ENCODE peak calls at places on chromosomes 16 and 17, in six cellular contexts. One of them, this sample, is unnamed. For H3K36me3 and H3K27me3, the result is how much of the 10 kb centered on the place peaks cover.

GRCh38 chr17:81090361-81091133 is 55.6 kb downstream of the BAIAP2 start:
- DNase-seq in tibial nerve: peak
- DNase-seq in CD8-positive, alpha-beta T cell: peak
- DNase-seq in HCT116: no peak
- DNase-seq in SK-N-SH: peak
- DNase-seq in osteoblast: no peak
- DNase-seq in this sample: no peak

GRCh38 chr17:74126959-74127358 is 76.5 kb upstream of the RPL38 start:
- DNase-seq in tibial nerve: no peak
- DNase-seq in CD8-positive, alpha-beta T cell: no peak
- DNase-seq in HCT116: no peak
- DNase-seq in SK-N-SH: no peak
- DNase-seq in osteoblast: no peak
- DNase-seq in this sample: no peak

GRCh38 chr16:73202176-73202729 is 154.3 kb upstream of the ZFHX3 start:
- DNase-seq in tibial nerve: no peak
- DNase-seq in CD8-positive, alpha-beta T cell: no peak
- DNase-seq in HCT116: no peak
- DNase-seq in SK-N-SH: no peak
- DNase-seq in osteoblast: peak
- DNase-seq in this sample: no peak

GRCh38 chr17:8707591-8708453 is 36.8 kb downstream of the CCDC42 start:
- DNase-seq in tibial nerve: no peak
- DNase-seq in CD8-positive, alpha-beta T cell: no peak
- DNase-seq in HCT116: no peak
- DNase-seq in SK-N-SH: peak
- DNase-seq in osteoblast: peak
- DNase-seq in this sample: peak

GRCh38 chr17:4968916-4969550 is 1.4 kb upstream of the SPAG7 start:
- DNase-seq in tibial nerve: no peak
- DNase-seq in CD8-positive, alpha-beta T cell: no peak
- DNase-seq in HCT116: no peak
- DNase-seq in SK-N-SH: peak
- DNase-seq in osteoblast: peak
- DNase-seq in this sample: no peak

GRCh38 chr16:86424413-86424812 is 85.9 kb upstream of the FOXF1 start:
- DNase-seq in tibial nerve: no peak
- DNase-seq in CD8-positive, alpha-beta T cell: no peak
- DNase-seq in HCT116: no peak
- DNase-seq in SK-N-SH: no peak
- DNase-seq in osteoblast: no peak
- DNase-seq in this sample: no peak

GRCh38 chr16:2172688-2173335 is 17.2 kb downstream of the TRAF7 start:
- DNase-seq in tibial nerve: no peak
- DNase-seq in CD8-positive, alpha-beta T cell: no peak
- DNase-seq in HCT116: no peak
- DNase-seq in SK-N-SH: no peak
- DNase-seq in osteoblast: no peak
- DNase-seq in this sample: no peak

GRCh38 chr17:6069611-6070279 is 434 bp upstream of the WSCD1 start:
- DNase-seq in tibial nerve: no peak
- DNase-seq in CD8-positive, alpha-beta T cell: no peak
- DNase-seq in HCT116: no peak
- DNase-seq in SK-N-SH: no peak
- DNase-seq in osteoblast: peak
- DNase-seq in this sample: no peak

GRCh38 chr17:77555741-77556291 is 402.7 kb upstream of the TNRC6C start:
- DNase-seq in tibial nerve: no peak
- DNase-seq in CD8-positive, alpha-beta T cell: no peak
- DNase-seq in HCT116: no peak
- DNase-seq in SK-N-SH: peak
- DNase-seq in osteoblast: peak
- DNase-seq in this sample: no peak

GRCh38 chr17:2042355-2042929 is 620 bp downstream of the OVCA2 start:
- DNase-seq in tibial nerve: no peak
- DNase-seq in CD8-positive, alpha-beta T cell: no peak
- DNase-seq in HCT116: no peak
- DNase-seq in SK-N-SH: peak
- DNase-seq in osteoblast: peak
- DNase-seq in this sample: no peak

GRCh38 chr16:76653390-76654026 is 376.3 kb downstream of the CNTNAP4 start:
- DNase-seq in tibial nerve: no peak
- DNase-seq in CD8-positive, alpha-beta T cell: no peak
- DNase-seq in HCT116: no peak
- DNase-seq in SK-N-SH: peak
- DNase-seq in osteoblast: no peak
- DNase-seq in this sample: no peak

GRCh38 chr17:6110592-6110991 is 40.4 kb downstream of the WSCD1 start:
- DNase-seq in tibial nerve: no peak
- DNase-seq in CD8-positive, alpha-beta T cell: no peak
- DNase-seq in HCT116: no peak
- DNase-seq in SK-N-SH: no peak
- DNase-seq in osteoblast: no peak
- DNase-seq in this sample: no peak

GRCh38 chr16:81357711-81358270 is 43.0 kb downstream of the GAN start:
- DNase-seq in tibial nerve: no peak
- DNase-seq in CD8-positive, alpha-beta T cell: no peak
- DNase-seq in HCT116: no peak
- DNase-seq in SK-N-SH: no peak
- DNase-seq in osteoblast: no peak
- DNase-seq in this sample: no peak

GRCh38 chr16:19860146-19861030 is 24.3 kb downstream of the GPRC5B start:
- DNase-seq in tibial nerve: no peak
- DNase-seq in CD8-positive, alpha-beta T cell: no peak
- DNase-seq in HCT116: no peak
- DNase-seq in SK-N-SH: no peak
- DNase-seq in osteoblast: peak
- DNase-seq in this sample: no peak

GRCh38 chr17:49501496-49501895 is 6.4 kb downstream of the NGFR start:
- DNase-seq in tibial nerve: no peak
- DNase-seq in CD8-positive, alpha-beta T cell: no peak
- DNase-seq in HCT116: no peak
- DNase-seq in SK-N-SH: no peak
- DNase-seq in osteoblast: no peak
- DNase-seq in this sample: no peak

GRCh38 chr17:21199856-21200255 is 14.1 kb downstream of the TMEM11 start:
- DNase-seq in tibial nerve: no peak
- DNase-seq in CD8-positive, alpha-beta T cell: no peak
- DNase-seq in HCT116: no peak
- DNase-seq in SK-N-SH: no peak
- DNase-seq in osteoblast: peak
- DNase-seq in this sample: no peak

GRCh38 chr17:79834575-79835469 is 4.4 kb downstream of the CBX4 start:
- DNase-seq in tibial nerve: no peak
- DNase-seq in CD8-positive, alpha-beta T cell: peak
- DNase-seq in HCT116: no peak
- DNase-seq in SK-N-SH: peak
- DNase-seq in osteoblast: peak
- DNase-seq in this sample: no peak

GRCh38 chr17:36504156-36504545 is 17.7 kb downstream of the ZNHIT3 start:
- DNase-seq in tibial nerve: no peak
- DNase-seq in CD8-positive, alpha-beta T cell: no peak
- DNase-seq in HCT116: no peak
- DNase-seq in SK-N-SH: no peak
- DNase-seq in osteoblast: no peak
- DNase-seq in this sample: no peak
- H3K36me3 ChIP-seq in tibial nerve: under half
- H3K36me3 ChIP-seq in CD8-positive, alpha-beta T cell: under half
- H3K36me3 ChIP-seq in HCT116: half or more
- H3K36me3 ChIP-seq in SK-N-SH: under half
- H3K36me3 ChIP-seq in osteoblast: half or more
- H3K36me3 ChIP-seq in this sample: under half

GRCh38 chr17:46817901-46818209 is 637 bp downstream of the WNT3 start:
- DNase-seq in tibial nerve: no peak
- DNase-seq in CD8-positive, alpha-beta T cell: no peak
- DNase-seq in HCT116: no peak
- DNase-seq in SK-N-SH: no peak
- DNase-seq in osteoblast: peak
- DNase-seq in this sample: no peak
- H3K27me3 ChIP-seq in tibial nerve: half or more
- H3K27me3 ChIP-seq in CD8-positive, alpha-beta T cell: half or more
- H3K27me3 ChIP-seq in HCT116: under half
- H3K27me3 ChIP-seq in SK-N-SH: under half
- H3K27me3 ChIP-seq in osteoblast: half or more
- H3K27me3 ChIP-seq in this sample: under half

DNA sequence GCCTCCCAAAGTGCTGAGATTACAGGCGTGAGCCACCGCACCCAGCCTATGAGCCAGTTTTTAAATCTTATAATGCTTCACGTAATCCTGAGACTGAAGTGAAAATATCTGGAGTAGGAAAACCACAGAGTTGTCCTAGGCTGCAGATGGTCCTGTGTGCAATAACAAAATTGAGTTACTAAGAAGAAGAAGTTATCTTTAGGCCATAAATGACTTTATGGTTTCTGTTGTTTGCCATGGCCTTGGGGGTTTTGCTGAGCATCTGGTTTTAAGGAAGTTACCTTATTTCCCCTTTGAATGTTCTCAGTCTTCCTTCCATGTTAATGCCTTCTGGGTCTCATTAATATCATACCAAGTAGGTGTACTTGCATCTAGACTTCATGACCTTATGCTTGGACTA is 16.5 kb downstream of the NMT1 start:
- DNase-seq in tibial nerve: no peak
- DNase-seq in CD8-positive, alpha-beta T cell: no peak
- DNase-seq in HCT116: no peak
- DNase-seq in SK-N-SH: no peak
- DNase-seq in osteoblast: no peak
- DNase-seq in this sample: no peak
- H3K36me3 ChIP-seq in tibial nerve: under half
- H3K36me3 ChIP-seq in CD8-positive, alpha-beta T cell: under half
- H3K36me3 ChIP-seq in HCT116: under half
- H3K36me3 ChIP-seq in SK-N-SH: under half
- H3K36me3 ChIP-seq in osteoblast: under half
- H3K36me3 ChIP-seq in this sample: under half

DNA sequence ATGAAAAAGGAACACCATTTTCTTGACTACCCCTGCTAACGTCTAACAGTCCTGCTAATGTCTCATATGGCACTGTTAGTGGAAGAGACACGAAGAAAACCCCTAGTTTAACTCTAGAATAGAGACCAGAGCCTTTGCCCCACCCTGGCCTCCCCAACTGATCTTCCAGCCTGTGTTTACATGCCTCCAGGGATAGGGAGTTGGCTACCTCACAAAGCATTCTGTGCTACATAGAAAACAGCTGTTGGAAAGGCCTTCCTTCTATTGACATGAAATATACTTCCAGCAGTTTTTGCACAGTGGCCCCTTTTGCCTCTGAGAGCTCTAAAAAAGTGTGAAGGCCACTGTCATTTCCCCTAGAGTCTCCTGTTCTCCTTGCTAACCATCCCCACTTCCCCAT is 73.1 kb downstream of the ASIC2 start:
- DNase-seq in tibial nerve: no peak
- DNase-seq in CD8-positive, alpha-beta T cell: no peak
- DNase-seq in HCT116: no peak
- DNase-seq in SK-N-SH: no peak
- DNase-seq in osteoblast: no peak
- DNase-seq in this sample: no peak
- H3K27me3 ChIP-seq in tibial nerve: under half
- H3K27me3 ChIP-seq in CD8-positive, alpha-beta T cell: under half
- H3K27me3 ChIP-seq in HCT116: under half
- H3K27me3 ChIP-seq in SK-N-SH: under half
- H3K27me3 ChIP-seq in osteoblast: under half
- H3K27me3 ChIP-seq in this sample: under half

DNA sequence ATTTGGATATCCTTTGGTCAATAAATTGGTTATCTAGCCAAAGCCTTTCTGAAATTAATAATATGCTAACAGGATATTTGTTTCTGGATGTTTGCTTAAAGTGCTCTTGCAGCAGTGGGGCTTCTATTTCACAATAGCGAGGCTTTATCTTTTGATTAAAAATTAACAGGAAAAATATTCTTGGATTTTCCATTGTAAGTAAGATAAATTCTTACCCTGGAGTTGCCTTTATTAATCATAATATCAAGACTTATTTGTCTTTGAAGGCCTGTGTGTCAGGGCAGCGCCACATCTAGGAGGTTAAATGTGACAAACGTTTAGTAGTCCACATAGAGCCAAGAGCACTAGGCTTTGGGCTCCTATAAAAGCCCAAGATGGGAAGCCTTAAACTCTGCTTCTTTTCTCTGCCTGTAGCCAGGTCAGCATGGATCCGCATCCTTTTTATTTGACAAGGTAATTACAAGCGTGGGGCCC is 5.3 kb downstream of the TMEM97 start:
- DNase-seq in tibial nerve: no peak
- DNase-seq in CD8-positive, alpha-beta T cell: no peak
- DNase-seq in HCT116: no peak
- DNase-seq in SK-N-SH: no peak
- DNase-seq in osteoblast: no peak
- DNase-seq in this sample: no peak
- H3K36me3 ChIP-seq in tibial nerve: under half
- H3K36me3 ChIP-seq in CD8-positive, alpha-beta T cell: under half
- H3K36me3 ChIP-seq in HCT116: under half
- H3K36me3 ChIP-seq in SK-N-SH: under half
- H3K36me3 ChIP-seq in osteoblast: under half
- H3K36me3 ChIP-seq in this sample: under half

GRCh38 chr16:23857901-23858300 is 22.1 kb downstream of the PRKCB start:
- DNase-seq in tibial nerve: no peak
- DNase-seq in CD8-positive, alpha-beta T cell: no peak
- DNase-seq in HCT116: no peak
- DNase-seq in SK-N-SH: no peak
- DNase-seq in osteoblast: no peak
- DNase-seq in this sample: no peak
- H3K27me3 ChIP-seq in tibial nerve: under half
- H3K27me3 ChIP-seq in CD8-positive, alpha-beta T cell: under half
- H3K27me3 ChIP-seq in HCT116: half or more
- H3K27me3 ChIP-seq in SK-N-SH: under half
- H3K27me3 ChIP-seq in osteoblast: under half
- H3K27me3 ChIP-seq in this sample: under half

This sample was measured in thoracic aorta.